ENCODE peak calls at places on chromosomes 1 and 21, in four cellular contexts. M is brain microvascular endothelial cell, Y is endodermal cell, A is fibroblast of lung. X is an unnamed sample.

GRCh38 chr1:84780000-84780716 is 89.9 kb upstream of the SSX2IP start:
- DNase-seq in M (no peak), Y (no peak), A (peak), X (no peak)

GRCh38 chr1:22105611-22106207 is 37.2 kb downstream of the WNT4 start:
- DNase-seq in A (peak), Y (no peak), M (peak), X (peak)

GRCh38 chr1:166933633-166934032 is 41.7 kb downstream of the ILDR2 start:
- DNase-seq in Y (no peak), A (peak), M (no peak), X (no peak)

GRCh38 chr1:54857741-54858665 is 29.0 kb downstream of the DHCR24 start:
- DNase-seq in M (peak), Y (peak), A (peak), X (peak)

GRCh38 chr1:180213401-180214177 is 16.5 kb upstream of the LHX4 start:
- DNase-seq in M (no peak), Y (peak), A (peak), X (peak)

GRCh38 chr1:15735304-15736034 is 589 bp upstream of the SLC25A34 start:
- DNase-seq in Y (no peak), A (no peak), M (no peak), X (peak)

GRCh38 chr1:182348916-182349747 is 42.5 kb downstream of the GLUL start:
- DNase-seq in A (peak), M (peak), Y (no peak), X (no peak)

GRCh38 chr1:172905452-172905851 is 145.3 kb downstream of the TNFSF18 start:
- DNase-seq in M (no peak), A (peak), Y (no peak), X (no peak)

GRCh38 chr1:154431586-154432373 is 26.6 kb downstream of the IL6R start:
- DNase-seq in Y (peak), A (peak), M (peak), X (peak)

GRCh38 chr1:234281826-234282489 is 91.3 kb upstream of the COA6 start:
- DNase-seq in Y (peak), A (no peak), M (no peak), X (no peak)

GRCh38 chr1:180360333-180361075 is 130.4 kb downstream of the LHX4 start:
- DNase-seq in M (peak), A (peak), Y (no peak), X (no peak)

GRCh38 chr1:222048030-222048632 is 306.2 kb upstream of the DUSP10 start:
- DNase-seq in A (peak), M (peak), Y (no peak), X (peak)

GRCh38 chr1:212968385-212968863 is 18.1 kb downstream of the VASH2 start:
- DNase-seq in A (no peak), M (no peak), Y (no peak), X (no peak)

GRCh38 chr1:51564124-51564523 is 45.1 kb upstream of the EPS15 start:
- DNase-seq in Y (no peak), M (peak), A (peak), X (peak)

GRCh38 chr1:111988743-111989453 is 570 bp downstream of the KCND3 start:
- DNase-seq in A (no peak), M (no peak), Y (peak), X (peak)

GRCh38 chr1:15849775-15850449 is 2.4 kb downstream of the SPEN start:
- DNase-seq in Y (peak), M (peak), A (peak), X (peak)

GRCh38 chr1:225407755-225408154 is 20.1 kb downstream of the LBR start:
- DNase-seq in A (no peak), Y (no peak), M (no peak), X (no peak)

GRCh38 chr1:71796044-71796443 is 486.3 kb downstream of the NEGR1 start:
- DNase-seq in A (no peak), Y (no peak), M (no peak), X (no peak)

GRCh38 chr1:219331424-219331823 is 157.7 kb downstream of the LYPLAL1 start:
- DNase-seq in M (no peak), Y (no peak), A (no peak), X (no peak)

GRCh38 chr1:103239034-103239433 is 130.7 kb upstream of the COL11A1 start:
- DNase-seq in Y (no peak), M (no peak), A (no peak), X (no peak)

GRCh38 chr21:33047231-33047630 is 21.5 kb downstream of the OLIG2 start:
- DNase-seq in A (peak), Y (no peak), M (no peak), X (peak)

GRCh38 chr1:164806531-164806930 is 247.5 kb downstream of the PBX1 start:
- DNase-seq in A (no peak), M (no peak), Y (no peak), X (no peak)

GRCh38 chr1:84367219-84367618 is 31.1 kb upstream of the DNASE2B start:
- DNase-seq in M (no peak), A (no peak), Y (no peak), X (no peak)

GRCh38 chr1:12203216-12204007 is 26.4 kb upstream of the VPS13D start:
- DNase-seq in A (no peak), Y (no peak), M (no peak), X (peak)

GRCh38 chr1:12204140-12204539 is 25.7 kb upstream of the VPS13D start:
- DNase-seq in M (no peak), A (no peak), Y (peak), X (peak)

GRCh38 chr1:12201343-12202189 is 28.3 kb upstream of the VPS13D start:
- DNase-seq in Y (peak), M (no peak), A (no peak), X (peak)

GRCh38 chr1:12202190-12202497 is 27.7 kb upstream of the VPS13D start:
- DNase-seq in A (no peak), M (no peak), Y (peak), X (peak)

DNA sequence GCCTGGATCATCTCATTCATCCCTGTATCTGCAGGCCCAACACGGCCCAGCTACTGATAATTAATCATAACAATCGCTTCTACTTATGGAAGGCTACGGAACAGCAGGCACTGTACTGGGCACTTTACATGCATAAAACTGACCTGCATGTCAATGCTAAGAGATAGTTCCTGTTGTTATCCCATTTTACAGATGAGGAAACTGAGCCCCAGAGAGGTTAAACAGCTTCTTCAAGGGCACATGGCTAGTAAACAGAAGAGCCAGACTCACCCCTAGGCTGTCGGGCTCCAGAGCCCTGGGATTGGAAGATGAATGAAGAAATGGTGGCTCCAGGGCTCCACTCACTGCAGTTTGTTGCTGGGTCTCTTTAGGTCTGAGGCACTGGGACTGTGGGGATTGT is 27.3 kb upstream of the VPS13D start:
- DNase-seq in A (no peak), M (no peak), Y (no peak), X (peak)
- H3K27ac ChIP-seq in A (no peak), M (no peak), Y (no peak), X (no peak)

GRCh38 chr1:20074725-20075171 is 4.8 kb downstream of the PLA2G5 start:
- DNase-seq in Y (no peak), A (no peak), M (no peak), X (no peak)
- H3K27ac ChIP-seq in Y (no peak), A (no peak), M (no peak), X (peak)

GRCh38 chr21:42048870-42049577 is 22.1 kb upstream of the UMODL1 start:
- DNase-seq in Y (no peak), A (no peak), M (no peak), X (no peak)
- H3K27ac ChIP-seq in Y (no peak), A (peak), M (no peak), X (peak)

GRCh38 chr1:204073837-204074273 is 940 bp downstream of the SOX13 start:
- DNase-seq in A (peak), M (no peak), Y (peak), X (peak)
- H3K27ac ChIP-seq in A (peak), M (no peak), Y (no peak), X (peak)